ENCODE peak calls at places on chromosomes 13 and 19, in ten cellular contexts. B is Peyer's patch; F is GM12864; C is stimulated activated CD8-positive, alpha-beta memory T cell treated with anti-CD3 and anti-CD28 coated beads, Interleukin-4, amount 100 ng/mL, for 48 hours; Y is psoas muscle; D is WTC11; A is transverse colon; Q is NCI-H345; O is GM06990; W is activated T-cell treated with anti-CD3 and anti-CD28 coated beads for 1 hour. M is an unnamed sample.

GRCh38 chr13:80215368-80215767 is 125.6 kb downstream of the SPRY2 start:
- DNase-seq in W (no peak), D (no peak), A (no peak), F (no peak), Y (no peak), O (no peak), C (no peak), Q (no peak), B (no peak), M (no peak)

GRCh38 chr13:113955235-113955634 is 18.6 kb downstream of the C13orf46 start:
- DNase-seq in B (no peak), W (no peak), D (no peak), O (no peak), F (no peak), A (no peak), Q (no peak), C (no peak), Y (no peak), M (no peak)

GRCh38 chr19:51799311-51799997 is 4.5 kb downstream of the FPR3 start:
- DNase-seq in C (no peak), O (no peak), F (no peak), Q (no peak), A (peak), Y (peak), W (no peak), B (peak), D (no peak), M (peak)

GRCh38 chr19:17993076-17993813 is 14.7 kb upstream of the ARRDC2 start:
- DNase-seq in A (no peak), F (no peak), B (no peak), W (no peak), O (no peak), Q (no peak), D (no peak), C (no peak), Y (no peak), M (no peak)

GRCh38 chr19:10612515-10613119 is 12.7 kb upstream of the SLC44A2 start:
- DNase-seq in C (no peak), B (no peak), O (no peak), A (peak), D (no peak), Q (no peak), F (no peak), Y (peak), W (no peak), M (peak)

GRCh38 chr13:91647361-91647970 is 249.0 kb downstream of the GPC5 start:
- DNase-seq in F (no peak), O (no peak), B (no peak), W (no peak), Y (no peak), Q (no peak), A (peak), C (peak), D (peak), M (no peak)

GRCh38 chr13:99322297-99323103 is 15.3 kb upstream of the GPR183 start:
- DNase-seq in O (peak), Y (no peak), C (peak), B (no peak), W (no peak), A (no peak), F (peak), Q (no peak), D (no peak), M (no peak)

GRCh38 chr19:58563034-58563573 is 4.7 kb upstream of the UBE2M start:
- DNase-seq in D (peak), C (peak), F (no peak), B (no peak), W (no peak), Y (peak), O (no peak), A (no peak), Q (no peak), M (no peak)

M was measured in cardiac septum.